ENCODE peak calls at places on chromosomes 12 and 14, in six cellular contexts. L, E, P, O, X and V are unnamed samples.
A peak's percentile ranks its signal among the peaks of the same experiment; 100 is the strongest.

GRCh38 chr12:109310247-109311125 is 1.4 kb upstream of the FOXN4 start:
- DNase-seq in L (peak; percentile 71), E (no peak), P (no peak), O (no peak), X (no peak), V (no peak)

GRCh38 chr14:53193193-53193592 is 40.1 kb upstream of the DDHD1 start:
- DNase-seq in L (no peak), E (no peak), P (no peak), O (no peak), X (no peak), V (no peak)

GRCh38 chr12:30417697-30418231 is 277.9 kb downstream of the IPO8 start:
- DNase-seq in L (no peak), E (peak; percentile 12), P (peak; percentile 8), O (peak; percentile 90), X (peak; percentile 57), V (peak; percentile 44)

GRCh38 chr14:65167072-65167645 is 64.8 kb upstream of the MAX start:
- DNase-seq in L (no peak), E (no peak), P (no peak), O (peak; percentile 24), X (no peak), V (no peak)

GRCh38 chr14:88613552-88614010 is 50.7 kb downstream of the ZC3H14 start:
- DNase-seq in L (peak; percentile 38), E (no peak), P (no peak), O (peak; percentile 42), X (no peak), V (no peak)

GRCh38 chr14:98512501-98513251 is 759.3 kb downstream of the BCL11B start:
- DNase-seq in L (no peak), E (no peak), P (no peak), O (no peak), X (no peak), V (no peak)

GRCh38 chr14:80850197-80850814 is 91.2 kb downstream of the CEP128 start:
- DNase-seq in L (no peak), E (peak; percentile 15), P (peak; percentile 18), O (peak; percentile 49), X (peak; percentile 34), V (peak; percentile 10)

GRCh38 chr12:124278389-124279101 is 16.3 kb upstream of the RFLNA start:
- DNase-seq in L (no peak), E (no peak), P (no peak), O (no peak), X (no peak), V (no peak)

GRCh38 chr12:99658950-99659349 is 11.4 kb downstream of the GARIN6 start:
- DNase-seq in L (no peak), E (no peak), P (no peak), O (peak; percentile 6), X (no peak), V (peak; percentile 7)

GRCh38 chr12:57826966-57827365 is 8.4 kb upstream of the AVIL start:
- DNase-seq in L (no peak), E (no peak), P (no peak), O (no peak), X (no peak), V (no peak)